ENCODE peak calls at places on chromosomes 13 and 19, in ten cellular contexts. J, L, G, C, O, I, N, W, R and H are unnamed samples.

GRCh38 chr19:18020212-18021067 is 12.5 kb downstream of the ARRDC2 start:
- DNase-seq in W (no peak), N (peak), O (peak), G (no peak), C (peak), R (no peak), L (peak), J (peak), I (peak), H (no peak)

GRCh38 chr19:40592170-40592569 is 9.0 kb upstream of the LTBP4 start:
- DNase-seq in W (no peak), I (no peak), L (peak), O (no peak), C (no peak), N (peak), G (no peak), J (no peak), R (peak), H (no peak)

GRCh38 chr19:15108145-15108844 is 1.1 kb downstream of the SYDE1 start:
- DNase-seq in N (no peak), C (no peak), O (no peak), R (no peak), I (no peak), L (peak), W (no peak), J (no peak), G (no peak), H (no peak)

GRCh38 chr19:13214036-13214730 is 64.0 kb downstream of the IER2 start:
- DNase-seq in O (no peak), W (no peak), I (no peak), J (no peak), R (no peak), C (no peak), G (no peak), N (no peak), L (no peak), H (no peak)

GRCh38 chr13:48731957-48732569 is 78.3 kb downstream of the CYSLTR2 start:
- DNase-seq in G (no peak), W (no peak), J (peak), I (peak), R (peak), N (no peak), O (no peak), C (peak), L (peak), H (peak)

GRCh38 chr13:113972451-113973217 is 1.2 kb downstream of the C13orf46 start:
- DNase-seq in I (peak), G (no peak), L (no peak), N (no peak), J (peak), C (peak), R (no peak), W (no peak), O (no peak), H (no peak)

GRCh38 chr13:27076411-27076810 is 95.2 kb downstream of the USP12 start:
- DNase-seq in J (no peak), L (peak), C (no peak), O (no peak), N (no peak), I (no peak), W (no peak), G (no peak), R (no peak), H (no peak)

GRCh38 chr13:49214917-49215376 is 5.2 kb upstream of the MLNR start:
- DNase-seq in I (peak), G (no peak), W (no peak), J (peak), R (peak), C (peak), L (no peak), N (no peak), O (no peak), H (no peak)

GRCh38 chr19:38506723-38507550 is 73.4 kb downstream of the RYR1 start:
- DNase-seq in O (peak), C (peak), I (peak), G (peak), W (no peak), L (peak), N (peak), J (peak), R (peak), H (peak)

GRCh38 chr13:95153647-95154405 is 147.4 kb downstream of the ABCC4 start:
- DNase-seq in C (no peak), G (no peak), J (no peak), W (no peak), R (no peak), O (no peak), I (no peak), L (peak), N (no peak), H (no peak)

GRCh38 chr19:23286477-23286876 is 36.3 kb upstream of the ZNF724 start:
- DNase-seq in N (no peak), I (no peak), R (peak), J (no peak), O (no peak), L (no peak), W (no peak), G (no peak), C (no peak), H (no peak)

GRCh38 chr19:10858204-10858828 is 10.1 kb downstream of the C19orf38 start:
- DNase-seq in C (no peak), L (no peak), J (no peak), R (peak), O (no peak), N (no peak), W (no peak), I (no peak), G (no peak), H (peak)

GRCh38 chr19:38425810-38426466 is at the start of gene RASGRP4:
- DNase-seq in J (peak), G (no peak), W (no peak), R (no peak), O (peak), C (peak), L (no peak), N (no peak), I (peak), H (no peak)

GRCh38 chr19:35790981-35791813 is 15.8 kb downstream of the ARHGAP33 start:
- DNase-seq in J (no peak), L (no peak), C (peak), I (no peak), N (no peak), W (no peak), R (peak), G (no peak), O (no peak), H (no peak)

GRCh38 chr13:90792335-90792734 is 555.2 kb upstream of the MIR17HG start:
- DNase-seq in C (no peak), N (no peak), W (no peak), G (no peak), O (no peak), L (no peak), I (no peak), J (no peak), R (no peak), H (no peak)

GRCh38 chr13:49784886-49785570 is 7.5 kb downstream of the KPNA3 start:
- DNase-seq in L (peak), O (no peak), I (no peak), G (no peak), N (no peak), W (no peak), R (no peak), J (no peak), C (no peak), H (no peak)

GRCh38 chr19:21677696-21678418 is 89.5 kb downstream of the ZNF100 start:
- DNase-seq in N (no peak), G (no peak), J (peak), W (no peak), R (no peak), I (no peak), L (no peak), O (no peak), C (no peak), H (no peak)

GRCh38 chr19:48568345-48568886 is 16.4 kb downstream of the SULT2B1 start:
- DNase-seq in N (peak), C (peak), I (peak), O (peak), G (no peak), R (no peak), W (peak), J (peak), L (peak), H (no peak)

GRCh38 chr13:111566567-111566966 is 246.1 kb downstream of the TEX29 start:
- DNase-seq in W (no peak), L (no peak), C (no peak), G (no peak), O (no peak), I (no peak), N (no peak), J (no peak), R (no peak), H (no peak)

GRCh38 chr19:54231077-54231931 is 8.5 kb upstream of the LILRB3 start:
- DNase-seq in I (peak), O (peak), G (no peak), W (peak), N (peak), R (peak), C (peak), L (peak), J (peak), H (peak)

GRCh38 chr13:101453784-101454201 is 1.3 kb downstream of the ITGBL1 start:
- DNase-seq in L (peak), J (peak), W (no peak), I (no peak), R (no peak), N (no peak), C (peak), O (no peak), G (no peak), H (no peak)

GRCh38 chr19:54462713-54463530 is 656 bp downstream of the LENG9 start:
- DNase-seq in I (peak), O (peak), C (peak), L (peak), W (no peak), G (no peak), N (peak), R (peak), J (peak), H (peak)

GRCh38 chr19:17821190-17821589 is at the start of gene INSL3:
- DNase-seq in I (no peak), R (no peak), G (no peak), O (no peak), J (no peak), C (no peak), N (no peak), W (no peak), L (no peak), H (no peak)

GRCh38 chr13:77184455-77184854 is 142.4 kb downstream of the MYCBP2 start:
- DNase-seq in N (no peak), G (peak), J (no peak), C (no peak), L (no peak), I (no peak), O (no peak), R (peak), W (no peak), H (no peak)

GRCh38 chr19:54462072-54462712 is 1.4 kb downstream of the LENG9 start:
- DNase-seq in G (no peak), L (no peak), I (no peak), N (no peak), W (no peak), J (no peak), R (no peak), O (no peak), C (no peak), H (no peak)

GRCh38 chr13:66657165-66657895 is 572.8 kb downstream of the PCDH9 start:
- DNase-seq in G (no peak), N (peak), L (peak), R (no peak), W (peak), C (no peak), O (peak), I (peak), J (peak), H (no peak)

GRCh38 chr13:48116808-48117207 is 21.9 kb upstream of the MED4 start:
- DNase-seq in O (no peak), G (no peak), J (no peak), I (no peak), C (no peak), L (no peak), R (no peak), N (no peak), W (no peak), H (no peak)

GRCh38 chr13:93534181-93534700 is 307.6 kb downstream of the GPC6 start:
- DNase-seq in L (peak), O (no peak), G (no peak), R (no peak), I (no peak), J (no peak), C (no peak), W (no peak), N (no peak), H (no peak)

GRCh38 chr13:113907637-113908617 is 44.1 kb upstream of the GAS6 start:
- DNase-seq in J (no peak), R (no peak), O (no peak), I (no peak), L (peak), N (no peak), G (no peak), W (peak), C (no peak), H (no peak)

GRCh38 chr19:10009269-10009665 is 1.0 kb downstream of the COL5A3 start:
- DNase-seq in W (peak), R (no peak), L (peak), N (no peak), J (peak), C (peak), O (peak), I (no peak), G (no peak), H (peak)

GRCh38 chr19:13849277-13849676 is 27.7 kb upstream of the NANOS3 start:
- DNase-seq in N (no peak), W (no peak), C (no peak), R (no peak), L (no peak), G (no peak), I (no peak), O (no peak), J (no peak), H (no peak)

GRCh38 chr19:32814046-32814445 is 55.5 kb downstream of the SLC7A9 start:
- DNase-seq in R (no peak), I (no peak), W (no peak), L (no peak), J (no peak), O (no peak), N (no peak), G (no peak), C (peak), H (no peak)

GRCh38 chr19:49425922-49426592 is 869 bp downstream of the GFY start:
- DNase-seq in I (no peak), G (no peak), L (no peak), O (no peak), R (peak), W (no peak), J (no peak), N (no peak), C (no peak), H (no peak)

GRCh38 chr19:33630880-33631627 is 9.3 kb downstream of the CHST8 start:
- DNase-seq in R (no peak), C (peak), W (no peak), N (no peak), I (no peak), J (no peak), L (no peak), O (no peak), G (no peak), H (no peak)

GRCh38 chr13:28467886-28468519 is 26.9 kb downstream of the FLT1 start:
- DNase-seq in J (no peak), I (no peak), O (no peak), G (peak), R (no peak), W (no peak), N (no peak), C (no peak), L (no peak), H (no peak)

DNA sequence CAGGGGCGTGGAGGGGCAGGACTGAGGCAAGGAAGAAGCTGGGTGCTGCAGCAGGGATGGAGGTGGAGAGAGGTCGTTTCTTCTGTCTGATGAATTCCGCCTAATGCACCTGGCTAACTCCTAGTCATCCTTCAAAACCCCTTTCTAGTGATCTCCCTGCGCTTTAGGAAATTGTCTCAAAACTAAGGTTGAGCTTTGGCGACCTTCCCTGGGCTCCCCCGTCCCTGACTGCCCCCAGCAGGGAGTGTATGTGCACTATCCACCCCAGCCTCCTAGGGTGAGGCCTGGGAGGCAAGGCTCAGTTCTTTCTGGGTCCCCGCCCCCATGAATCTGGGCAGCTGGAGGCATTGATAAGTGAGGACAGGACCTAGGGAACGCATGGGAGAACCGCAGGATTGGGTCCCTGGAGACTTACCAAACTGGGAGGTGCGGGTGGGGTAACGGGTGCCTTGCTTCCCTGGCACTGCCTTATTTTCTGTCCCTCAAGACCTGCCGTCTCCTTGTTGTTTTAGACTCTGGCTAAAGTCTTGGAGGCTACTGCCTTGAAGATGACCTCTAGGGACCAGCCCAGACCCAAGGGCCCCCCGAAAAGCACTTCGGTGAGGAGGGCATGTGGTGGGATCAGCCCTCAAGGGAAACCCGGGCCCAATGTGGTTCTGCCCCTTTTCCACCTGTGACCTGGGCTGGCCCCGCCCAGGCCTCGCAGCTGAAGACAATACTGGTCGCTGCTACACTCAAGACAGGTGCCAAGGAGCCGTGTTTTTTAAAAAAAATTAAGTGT is 512 bp downstream of the TLE6 start:
- DNase-seq in R (peak), L (no peak), N (no peak), O (no peak), J (no peak), C (no peak), G (no peak), I (no peak), W (no peak), H (no peak)
- TF ChIP-seq CTCF in R (peak), L (no peak), N (no peak), O (no peak), J (no peak), C (no peak), G (no peak), I (no peak), W (no peak), H (no peak)

DNA sequence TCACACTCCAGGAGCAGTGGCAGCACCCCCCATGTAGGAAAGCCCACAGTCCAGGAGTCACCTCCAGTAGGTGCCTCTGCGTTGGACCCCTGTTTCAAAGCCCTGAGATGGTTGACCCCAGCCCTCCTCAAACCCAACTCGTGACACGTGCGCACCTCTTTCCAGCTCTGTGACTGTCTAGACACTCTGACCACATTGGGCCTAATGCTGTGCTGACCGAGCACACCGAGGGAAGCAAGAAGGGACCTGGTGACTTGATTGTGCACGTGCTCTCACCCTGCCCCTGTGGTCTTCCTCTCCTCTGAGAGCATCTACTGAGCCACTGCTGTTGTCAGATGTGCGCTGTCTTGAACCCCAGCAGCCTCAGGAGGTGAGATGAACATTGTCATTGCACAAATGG is 22.9 kb upstream of the SLC35E1 start:
- DNase-seq in W (no peak), C (no peak), G (no peak), O (no peak), N (no peak), I (no peak), J (no peak), L (no peak), R (no peak), H (no peak)
- TF ChIP-seq CTCF in W (no peak), C (no peak), G (no peak), O (no peak), N (no peak), I (no peak), J (no peak), L (no peak), R (no peak), H (no peak)

GRCh38 chr19:1383311-1384084 is at the start of gene NDUFS7:
- DNase-seq in I (peak), R (peak), G (peak), L (peak), N (peak), W (peak), J (peak), O (peak), C (peak), H (peak)
- TF ChIP-seq CTCF in I (no peak), R (peak), G (peak), L (peak), N (peak), W (peak), J (no peak), O (no peak), C (no peak), H (peak)

DNA sequence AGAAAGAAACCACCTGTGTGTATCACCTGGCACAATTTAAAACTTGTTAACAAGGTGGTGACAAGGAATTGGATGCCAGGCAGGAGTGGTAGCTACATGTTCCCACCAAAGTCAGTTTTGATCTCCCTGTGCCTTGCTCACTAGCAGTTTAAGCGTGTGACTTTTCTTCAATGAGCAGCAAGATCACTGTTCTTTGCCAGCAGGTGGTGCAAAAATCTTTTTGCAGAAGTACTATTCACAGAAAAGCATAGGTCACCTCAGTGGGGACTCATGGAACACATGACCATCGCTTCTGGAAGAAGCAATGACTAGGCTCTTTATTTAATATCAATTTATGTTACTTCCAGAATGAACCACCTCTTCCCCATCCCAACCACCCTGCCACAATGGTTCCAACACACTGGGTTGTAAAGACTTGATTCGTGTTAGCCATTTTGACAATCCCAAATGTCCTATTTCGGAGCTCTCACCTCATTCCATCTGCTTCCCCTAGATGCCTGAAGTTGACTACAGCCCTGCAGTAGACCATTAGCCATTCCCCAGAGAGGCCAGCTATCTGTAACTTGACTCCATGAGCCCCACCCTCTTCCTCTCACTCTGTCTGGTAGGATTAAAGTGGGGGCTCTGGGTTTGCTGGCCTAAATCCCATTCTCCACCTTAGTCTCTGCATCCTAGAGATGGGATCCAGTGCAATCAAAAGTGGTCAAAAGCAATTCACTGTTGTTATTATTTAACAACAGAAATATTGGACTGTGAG is 59.1 kb upstream of the TNFRSF19 start:
- DNase-seq in O (peak), I (no peak), C (no peak), G (peak), R (peak), W (no peak), L (no peak), J (no peak), N (no peak), H (no peak)
- TF ChIP-seq CTCF in O (peak), I (peak), C (no peak), G (peak), R (peak), W (peak), L (peak), J (peak), N (peak), H (peak)

GRCh38 chr19:4044927-4045557 is 21.7 kb downstream of the ZBTB7A start:
- DNase-seq in O (no peak), N (no peak), G (no peak), C (no peak), I (no peak), J (no peak), L (no peak), W (no peak), R (no peak), H (no peak)

GRCh38 chr19:4042064-4042730 is 24.5 kb downstream of the ZBTB7A start:
- DNase-seq in O (no peak), R (no peak), C (no peak), W (no peak), G (no peak), N (no peak), L (no peak), J (no peak), I (no peak), H (no peak)

GRCh38 chr19:4043966-4044365 is 22.7 kb downstream of the ZBTB7A start:
- DNase-seq in J (no peak), W (no peak), R (no peak), I (no peak), O (no peak), L (no peak), C (no peak), G (no peak), N (no peak), H (no peak)

GRCh38 chr19:4042731-4043082 is 24.0 kb downstream of the ZBTB7A start:
- DNase-seq in N (no peak), W (no peak), I (no peak), C (peak), L (no peak), R (no peak), J (no peak), O (no peak), G (no peak), H (no peak)

GRCh38 chr19:4043410-4043809 is 23.3 kb downstream of the ZBTB7A start:
- DNase-seq in L (no peak), C (no peak), G (no peak), R (no peak), W (no peak), J (no peak), I (no peak), N (no peak), O (no peak), H (no peak)
- TF ChIP-seq CTCF in L (no peak), C (no peak), G (no peak), R (no peak), W (no peak), J (no peak), I (no peak), N (no peak), O (no peak), H (no peak)